ENCODE peak calls at places on chromosomes 2 and 18, in four cellular contexts. D is fibroblast of lung; B is aorta; C is CD8-positive, alpha-beta T cell. V is an unnamed sample.

GRCh38 chr18:46563317-46563716 is 93.7 kb downstream of the LOXHD1 start:
- DNase-seq in D (no peak), C (no peak), B (no peak), V (no peak)

GRCh38 chr18:10877974-10878373 is 271.4 kb downstream of the PIEZO2 start:
- DNase-seq in D (no peak), B (no peak), C (no peak), V (no peak)

GRCh38 chr18:42112657-42113420 is 157.8 kb downstream of the PIK3C3 start:
- DNase-seq in D (no peak), B (no peak), C (no peak), V (peak; percentile 42)

GRCh38 chr2:177118636-177119035 is 94.0 kb upstream of the HNRNPA3 start:
- DNase-seq in B (no peak), D (no peak), C (no peak), V (no peak)

GRCh38 chr2:133166024-133166423 is 402.2 kb downstream of the NCKAP5 start:
- DNase-seq in C (no peak), B (no peak), D (peak; percentile 18), V (no peak)

GRCh38 chr18:10544093-10544748 is 18.4 kb downstream of the NAPG start:
- DNase-seq in C (no peak), B (no peak), D (no peak), V (no peak)

GRCh38 chr18:60649816-60650215 is 277.2 kb upstream of the MC4R start:
- DNase-seq in D (no peak), C (no peak), B (no peak), V (no peak)

GRCh38 chr2:161090401-161090800 is 69.8 kb upstream of the TANK start:
- DNase-seq in B (peak; percentile 65), C (peak; percentile 54), D (no peak), V (no peak)

GRCh38 chr2:66481100-66481549 is 46.2 kb downstream of the MEIS1 start:
- DNase-seq in D (peak; percentile 47), C (no peak), B (no peak), V (peak; percentile 48)

GRCh38 chr2:135050684-135051083 is 1.4 kb upstream of the RAB3GAP1 start:
- DNase-seq in D (no peak), C (no peak), B (no peak), V (no peak)

GRCh38 chr2:20322527-20323300 is 27.9 kb downstream of the PUM2 start:
- DNase-seq in D (no peak), C (no peak), B (no peak), V (no peak)

GRCh38 chr2:152466041-152466440 is 131.1 kb downstream of the FMNL2 start:
- DNase-seq in B (no peak), D (peak; percentile 49), C (no peak), V (peak; percentile 61)

GRCh38 chr18:78770149-78771139 is 209.2 kb upstream of the SALL3 start:
- DNase-seq in C (peak; percentile 29), B (no peak), D (no peak), V (no peak)

GRCh38 chr2:85468704-85469349 is 50.3 kb downstream of the SH2D6 start:
- DNase-seq in C (no peak), B (no peak), D (peak; percentile 47), V (peak; percentile 52)

GRCh38 chr2:85737961-85738360 is 15.8 kb upstream of the ATOH8 start:
- DNase-seq in C (no peak), B (no peak), D (peak; percentile 81), V (no peak)

GRCh38 chr2:31237348-31238017 is 3.5 kb downstream of the EHD3 start:
- DNase-seq in B (no peak), C (no peak), D (no peak), V (no peak)

GRCh38 chr2:134379293-134379692 is 125.4 kb downstream of the MGAT5 start:
- DNase-seq in D (peak; percentile 49), C (no peak), B (no peak), V (no peak)

GRCh38 chr2:16244153-16244965 is 304.0 kb downstream of the MYCN start:
- DNase-seq in C (peak; percentile 23), B (no peak), D (no peak), V (no peak)

GRCh38 chr2:235666240-235666781 is 172.5 kb downstream of the AGAP1 start:
- DNase-seq in D (peak; percentile 90), B (no peak), C (no peak), V (peak; percentile 49)

GRCh38 chr2:96514521-96514920 is 9.4 kb upstream of the NEURL3 start:
- DNase-seq in B (no peak), D (no peak), C (peak; percentile 31), V (peak; percentile 28)

GRCh38 chr2:38583524-38583923 is 19.2 kb downstream of the HNRNPLL start:
- DNase-seq in C (no peak), D (no peak), B (no peak), V (no peak)

GRCh38 chr18:74528913-74529312 is 5.4 kb upstream of the CNDP1 start:
- DNase-seq in B (no peak), C (no peak), D (no peak), V (no peak)

GRCh38 chr2:183063083-183063482 is 15.5 kb upstream of the DUSP19 start:
- DNase-seq in D (peak; percentile 73), B (no peak), C (no peak), V (peak; percentile 11)

GRCh38 chr2:142983174-142983573 is 105.7 kb downstream of the KYNU start:
- DNase-seq in C (no peak), B (no peak), D (no peak), V (no peak)

GRCh38 chr2:201258666-201258999 is 1.7 kb upstream of the CASP8 start:
- DNase-seq in B (no peak), C (no peak), D (no peak), V (no peak)

GRCh38 chr2:206693399-206694137 is 24.6 kb downstream of the DYTN start:
- DNase-seq in D (peak; percentile 75), B (no peak), C (no peak), V (peak; percentile 76)

GRCh38 chr2:95068256-95068655 is 42.7 kb downstream of the MAL start:
- DNase-seq in B (no peak), D (no peak), C (peak; percentile 23), V (no peak)

GRCh38 chr2:222355860-222356259 is 57.1 kb upstream of the PAX3 start:
- DNase-seq in B (no peak), D (peak; percentile 1), C (no peak), V (no peak)

GRCh38 chr2:229856416-229856815 is 65.4 kb downstream of the TRIP12 start:
- DNase-seq in D (no peak), C (no peak), B (no peak), V (no peak)

GRCh38 chr2:229851870-229852269 is 69.9 kb downstream of the TRIP12 start:
- DNase-seq in C (no peak), B (no peak), D (no peak), V (no peak)

GRCh38 chr2:229849073-229849472 is 72.7 kb downstream of the TRIP12 start:
- DNase-seq in D (no peak), B (no peak), C (no peak), V (no peak)

GRCh38 chr2:229855116-229855515 is 66.7 kb downstream of the TRIP12 start:
- DNase-seq in B (no peak), D (no peak), C (no peak), V (peak; percentile 36)

DNA sequence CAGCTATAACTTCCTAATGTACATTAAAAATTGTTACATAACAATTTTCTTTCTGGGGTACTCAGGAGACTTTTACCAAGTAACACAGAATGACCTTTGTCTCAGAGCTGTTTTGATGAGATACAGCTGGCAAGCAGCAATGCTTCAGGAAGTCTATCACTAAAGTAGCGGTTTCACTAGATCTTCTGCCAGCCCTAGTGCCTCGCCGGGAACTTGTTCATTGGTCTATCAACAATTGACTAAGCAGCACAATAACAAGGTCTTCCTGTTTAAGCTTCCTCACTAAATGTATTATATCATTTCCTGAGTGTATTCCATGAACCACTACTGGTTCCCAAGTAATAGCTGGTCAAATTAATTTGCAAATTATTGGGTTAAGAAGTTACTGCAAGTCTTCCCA is 69.2 kb downstream of the TRIP12 start:
- DNase-seq in B (peak; percentile 59), C (peak; percentile 72), D (peak; percentile 67), V (peak; percentile 30)
- H3K27me3 ChIP-seq in B (no peaks in the 10 kb centered on the region), C (no peaks in the 10 kb centered on the region), D (no peaks in the 10 kb centered on the region), V (no peaks in the 10 kb centered on the region)

GRCh38 chr2:54675738-54676137 is 47.7 kb upstream of the EML6 start:
- DNase-seq in B (no peak), C (no peak), D (no peak), V (peak; percentile 63)
- H3K27me3 ChIP-seq in B (no peaks in the 10 kb centered on the region), C (no peaks in the 10 kb centered on the region), D (no peaks in the 10 kb centered on the region), V (no peaks in the 10 kb centered on the region)

GRCh38 chr2:88125344-88125923 is 2.4 kb downstream of the FABP1 start:
- DNase-seq in C (no peak), B (no peak), D (no peak), V (no peak)
- H3K27me3 ChIP-seq in C (no peaks in the 10 kb centered on the region), B (no peaks in the 10 kb centered on the region), D (peaks cover 7% of the 10 kb centered on the region), V (no peaks in the 10 kb centered on the region)

GRCh38 chr2:154133823-154134222 is 262.1 kb downstream of the GALNT13 start:
- DNase-seq in D (peak; percentile 44), C (no peak), B (no peak), V (peak; percentile 14)
- H3K27me3 ChIP-seq in D (no peaks in the 10 kb centered on the region), C (no peaks in the 10 kb centered on the region), B (no peaks in the 10 kb centered on the region), V (no peaks in the 10 kb centered on the region)

GRCh38 chr2:44951124-44951523 is 9.6 kb downstream of the SIX3 start:
- DNase-seq in C (no peak), D (no peak), B (no peak), V (no peak)

GRCh38 chr2:44952143-44952805 is 10.8 kb downstream of the SIX3 start:
- DNase-seq in D (peak; percentile 62), B (no peak), C (no peak), V (peak; percentile 24)

GRCh38 chr2:44951714-44952113 is 10.2 kb downstream of the SIX3 start:
- DNase-seq in D (no peak), B (no peak), C (no peak), V (no peak)

GRCh38 chr2:44949329-44950151 is 8.0 kb downstream of the SIX3 start:
- DNase-seq in C (no peak), D (peak; percentile 51), B (peak; percentile 48), V (peak; percentile 27)

GRCh38 chr2:44950646-44951045 is 9.1 kb downstream of the SIX3 start:
- DNase-seq in C (no peak), B (no peak), D (no peak), V (no peak)
- H3K27me3 ChIP-seq in C (peaks cover 20% of the 10 kb centered on the region), B (no peaks in the 10 kb centered on the region), D (peaks cover 78% of the 10 kb centered on the region), V (peaks cover 39% of the 10 kb centered on the region)

DNA sequence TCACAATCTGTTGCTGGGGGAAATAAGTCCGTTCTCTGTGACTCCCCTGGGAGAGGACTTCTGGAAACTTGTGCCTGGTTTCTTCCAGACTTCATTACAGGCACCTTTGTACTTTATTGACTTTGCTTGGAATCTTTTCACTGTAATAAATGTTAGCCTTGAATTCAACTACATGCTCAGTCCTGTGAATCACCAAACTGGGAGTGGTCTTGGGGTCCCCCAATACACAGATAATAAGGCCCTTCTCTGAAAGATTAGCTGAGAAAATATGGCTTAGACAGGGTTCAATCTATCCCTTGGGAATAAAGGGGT is 48.7 kb upstream of the KIDINS220 start:
- DNase-seq in B (no peak), C (no peak), D (no peak), V (no peak)
- H3K27me3 ChIP-seq in B (no peaks in the 10 kb centered on the region), C (no peaks in the 10 kb centered on the region), D (no peaks in the 10 kb centered on the region), V (no peaks in the 10 kb centered on the region)

DNA sequence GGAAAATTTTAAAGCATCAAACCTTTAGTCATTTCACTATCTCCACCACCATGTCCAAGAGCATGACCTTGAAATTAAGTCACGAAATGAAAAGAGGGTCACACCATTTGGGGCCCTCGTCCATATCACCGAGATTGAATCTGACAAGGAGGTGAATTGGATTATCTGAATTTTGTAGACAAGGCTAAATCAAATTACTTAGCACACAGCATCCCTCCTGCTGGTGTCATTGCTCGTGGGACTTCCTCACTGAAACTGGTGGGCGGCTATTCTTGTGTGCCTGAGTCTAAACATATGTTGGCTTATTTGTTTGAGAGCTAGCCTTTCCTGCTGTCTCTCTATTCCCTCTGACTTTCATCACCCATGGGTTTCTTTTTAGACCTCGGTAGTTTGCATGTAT is 64.6 kb upstream of the CNGA3 start:
- DNase-seq in D (no peak), B (no peak), C (no peak), V (no peak)
- H3K27me3 ChIP-seq in D (peaks cover 10% of the 10 kb centered on the region), B (no peaks in the 10 kb centered on the region), C (no peaks in the 10 kb centered on the region), V (peaks cover 2% of the 10 kb centered on the region)

GRCh38 chr18:37487400-37487831 is 78.2 kb downstream of the CELF4 start:
- DNase-seq in D (no peak), B (no peak), C (no peak), V (no peak)
- H3K27me3 ChIP-seq in D (peaks cover 10% of the 10 kb centered on the region), B (no peaks in the 10 kb centered on the region), C (peaks cover 8% of the 10 kb centered on the region), V (peaks cover 18% of the 10 kb centered on the region)

V was measured in bronchial epithelial cell.